ENCODE peak calls at places on chromosomes 12 and 14, in five cellular contexts. One of them, this sample, is unnamed.

GRCh38 chr12:124919646-124920352 is 5.3 kb upstream of the UBC start:
- DNase-seq in GM13977: no peak
- DNase-seq in A549: no peak
- DNase-seq in Peyer's patch: peak
- DNase-seq in endothelial cell: no peak
- DNase-seq in this sample: peak

GRCh38 chr12:105961821-105962671 is 176.7 kb downstream of the NUAK1 start:
- DNase-seq in GM13977: no peak
- DNase-seq in A549: no peak
- DNase-seq in Peyer's patch: no peak
- DNase-seq in endothelial cell: no peak
- DNase-seq in this sample: no peak

GRCh38 chr12:25876383-25877045 is 82.0 kb upstream of the RASSF8 start:
- DNase-seq in GM13977: no peak
- DNase-seq in A549: no peak
- DNase-seq in Peyer's patch: no peak
- DNase-seq in endothelial cell: no peak
- DNase-seq in this sample: no peak

GRCh38 chr12:116389990-116390655 is 112.6 kb upstream of the MED13L start:
- DNase-seq in GM13977: no peak
- DNase-seq in A549: peak
- DNase-seq in Peyer's patch: no peak
- DNase-seq in endothelial cell: no peak
- DNase-seq in this sample: no peak

GRCh38 chr14:70692210-70692609 is 50.5 kb downstream of the TTC9 start:
- DNase-seq in GM13977: no peak
- DNase-seq in A549: no peak
- DNase-seq in Peyer's patch: peak
- DNase-seq in endothelial cell: no peak
- DNase-seq in this sample: no peak

GRCh38 chr14:60220917-60221316 is 28.1 kb upstream of the PPM1A start:
- DNase-seq in GM13977: no peak
- DNase-seq in A549: no peak
- DNase-seq in Peyer's patch: no peak
- DNase-seq in endothelial cell: no peak
- DNase-seq in this sample: no peak

GRCh38 chr12:130192667-130193345 is 30.5 kb downstream of the FZD10 start:
- DNase-seq in GM13977: no peak
- DNase-seq in A549: no peak
- DNase-seq in Peyer's patch: no peak
- DNase-seq in endothelial cell: no peak
- DNase-seq in this sample: no peak

GRCh38 chr14:95741051-95741490 is 27.1 kb upstream of the TCL1A start:
- DNase-seq in GM13977: no peak
- DNase-seq in A549: no peak
- DNase-seq in Peyer's patch: no peak
- DNase-seq in endothelial cell: no peak
- DNase-seq in this sample: no peak

GRCh38 chr12:46071769-46072624 is 81.6 kb upstream of the SCAF11 start:
- DNase-seq in GM13977: peak
- DNase-seq in A549: peak
- DNase-seq in Peyer's patch: peak
- DNase-seq in endothelial cell: peak
- DNase-seq in this sample: peak

GRCh38 chr12:124637586-124637985 is 70.2 kb upstream of the NCOR2 start:
- DNase-seq in GM13977: no peak
- DNase-seq in A549: no peak
- DNase-seq in Peyer's patch: peak
- DNase-seq in endothelial cell: no peak
- DNase-seq in this sample: no peak

GRCh38 chr14:79363291-79363690 is 848.0 kb downstream of the DIO2 start:
- DNase-seq in GM13977: no peak
- DNase-seq in A549: no peak
- DNase-seq in Peyer's patch: no peak
- DNase-seq in endothelial cell: no peak
- DNase-seq in this sample: no peak
- TF ChIP-seq CTCF in GM13977: no peak
- TF ChIP-seq CTCF in A549: no peak
- TF ChIP-seq CTCF in Peyer's patch: no peak
- TF ChIP-seq CTCF in endothelial cell: no peak
- TF ChIP-seq CTCF in this sample: no peak

DNA sequence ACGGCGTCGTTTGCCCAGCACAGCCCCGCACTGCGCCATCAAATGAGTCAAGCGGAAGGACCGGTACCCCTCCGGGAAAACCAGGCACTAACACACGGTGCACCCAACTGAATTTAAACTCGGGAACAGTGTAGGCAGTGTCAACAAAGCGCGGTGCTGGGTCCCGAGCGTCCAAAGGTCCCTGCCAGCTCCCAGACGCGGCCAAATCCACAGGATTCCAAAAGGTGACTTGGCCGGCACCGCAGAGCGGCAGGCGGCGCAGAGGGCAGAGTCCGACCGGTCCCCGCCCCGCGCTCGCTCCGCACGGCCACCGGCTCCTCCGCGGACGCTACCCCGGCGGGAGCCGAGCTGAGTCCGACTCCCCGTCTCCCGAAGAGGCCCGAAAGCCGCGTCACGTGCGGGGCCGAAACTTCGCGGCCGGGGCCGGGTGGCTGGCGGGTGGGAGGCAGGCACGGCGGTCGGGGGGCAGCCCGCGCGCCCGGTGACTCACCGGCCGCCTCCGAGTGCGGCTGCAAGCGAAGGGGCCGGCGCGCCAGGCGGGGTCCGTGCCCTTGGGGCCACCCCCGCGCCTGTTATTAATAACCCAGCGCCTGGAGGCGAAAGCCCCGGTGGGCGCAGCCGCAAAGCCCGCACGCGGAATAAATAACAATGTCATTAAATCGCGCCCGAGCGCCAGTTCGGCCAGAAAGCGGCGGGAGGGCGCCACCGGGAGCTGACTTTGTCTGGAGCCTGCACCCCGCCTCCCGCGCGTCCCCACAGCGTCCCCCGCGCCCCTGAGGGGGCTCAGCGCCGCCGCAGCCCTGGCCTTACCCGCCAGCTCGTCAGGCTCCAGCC is 823 bp downstream of the DENND5B start:
- DNase-seq in GM13977: peak
- DNase-seq in A549: peak
- DNase-seq in Peyer's patch: peak
- DNase-seq in endothelial cell: peak
- DNase-seq in this sample: peak
- TF ChIP-seq CTCF in GM13977: no peak
- TF ChIP-seq CTCF in A549: peak
- TF ChIP-seq CTCF in Peyer's patch: no peak
- TF ChIP-seq CTCF in endothelial cell: no peak
- TF ChIP-seq CTCF in this sample: no peak

DNA sequence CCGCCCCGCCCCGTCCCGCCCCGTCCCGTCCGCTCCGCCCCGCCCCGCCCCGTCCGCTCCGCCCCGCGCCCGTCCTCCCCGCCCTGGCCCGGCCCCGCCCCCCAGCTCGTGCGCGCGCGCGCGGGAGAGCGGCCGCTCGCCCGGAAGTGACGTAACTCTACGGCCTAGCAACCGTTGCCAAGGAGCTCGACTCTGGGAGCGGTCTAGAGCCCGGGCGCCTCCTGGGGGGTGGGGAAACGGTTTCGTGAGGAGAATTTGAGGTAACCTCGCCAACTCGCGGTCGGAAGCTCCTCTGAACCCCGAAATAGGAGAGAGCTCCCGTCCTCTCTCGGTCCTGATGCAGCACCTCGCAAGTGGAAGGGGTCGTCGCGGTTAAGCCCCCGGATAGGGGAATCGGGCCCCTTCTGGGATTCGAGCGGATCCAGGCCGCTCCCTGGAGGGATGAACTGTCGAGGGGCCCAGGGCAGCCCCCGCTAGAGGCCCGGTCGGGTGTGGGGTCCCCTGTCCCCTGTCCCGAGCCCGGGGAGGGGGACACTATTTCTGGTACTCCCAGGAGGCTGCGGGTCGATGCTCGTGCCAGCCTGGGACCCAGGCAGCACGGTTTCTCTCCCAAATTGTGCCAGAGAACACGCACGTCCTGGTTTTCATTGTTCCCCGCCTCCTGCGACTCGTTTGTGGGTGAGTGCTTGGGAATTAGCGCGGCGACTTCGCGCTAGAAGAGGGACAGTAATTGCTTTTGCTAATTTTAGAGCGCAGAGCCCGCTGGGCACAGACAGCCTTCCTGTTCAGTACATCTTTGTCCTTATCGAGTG is at the start of gene IFT81:
- DNase-seq in GM13977: peak
- DNase-seq in A549: peak
- DNase-seq in Peyer's patch: peak
- DNase-seq in endothelial cell: peak
- DNase-seq in this sample: peak
- TF ChIP-seq CTCF in GM13977: no peak
- TF ChIP-seq CTCF in A549: no peak
- TF ChIP-seq CTCF in Peyer's patch: no peak
- TF ChIP-seq CTCF in endothelial cell: no peak
- TF ChIP-seq CTCF in this sample: no peak

DNA sequence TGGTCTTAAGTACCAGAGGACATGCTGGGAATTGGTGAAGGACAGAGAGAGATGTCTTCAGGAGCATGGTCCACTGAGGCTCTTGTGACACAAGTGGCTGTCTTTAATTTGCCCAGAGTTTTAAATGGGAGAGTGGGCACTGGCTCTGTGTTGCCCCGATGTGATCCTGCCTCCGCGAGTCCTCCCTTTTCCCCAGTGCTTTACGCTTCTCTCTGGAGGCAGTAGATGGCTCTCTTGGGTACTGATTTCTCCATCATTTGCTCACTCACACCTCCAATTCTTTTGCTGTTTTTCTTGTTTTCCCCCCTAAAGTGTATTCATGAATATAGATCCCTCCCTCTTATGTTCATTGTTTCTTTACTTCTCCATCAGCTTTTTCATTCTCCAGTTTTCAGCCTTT is 74.3 kb downstream of the EMP1 start:
- DNase-seq in GM13977: no peak
- DNase-seq in A549: no peak
- DNase-seq in Peyer's patch: no peak
- DNase-seq in endothelial cell: no peak
- DNase-seq in this sample: no peak
- TF ChIP-seq CTCF in GM13977: no peak
- TF ChIP-seq CTCF in A549: peak
- TF ChIP-seq CTCF in Peyer's patch: no peak
- TF ChIP-seq CTCF in endothelial cell: no peak
- TF ChIP-seq CTCF in this sample: no peak

GRCh38 chr12:77323778-77324415 is 258.5 kb upstream of the E2F7 start:
- DNase-seq in GM13977: peak
- DNase-seq in A549: no peak
- DNase-seq in Peyer's patch: no peak
- DNase-seq in endothelial cell: no peak
- DNase-seq in this sample: no peak

GRCh38 chr12:77328326-77328725 is 263.0 kb upstream of the E2F7 start:
- DNase-seq in GM13977: no peak
- DNase-seq in A549: no peak
- DNase-seq in Peyer's patch: no peak
- DNase-seq in endothelial cell: no peak
- DNase-seq in this sample: no peak

GRCh38 chr12:77324416-77324762 is 259.0 kb upstream of the E2F7 start:
- DNase-seq in GM13977: peak
- DNase-seq in A549: no peak
- DNase-seq in Peyer's patch: no peak
- DNase-seq in endothelial cell: no peak
- DNase-seq in this sample: no peak

GRCh38 chr12:77325505-77325904 is 260.1 kb upstream of the E2F7 start:
- DNase-seq in GM13977: no peak
- DNase-seq in A549: no peak
- DNase-seq in Peyer's patch: no peak
- DNase-seq in endothelial cell: peak
- DNase-seq in this sample: no peak

DNA sequence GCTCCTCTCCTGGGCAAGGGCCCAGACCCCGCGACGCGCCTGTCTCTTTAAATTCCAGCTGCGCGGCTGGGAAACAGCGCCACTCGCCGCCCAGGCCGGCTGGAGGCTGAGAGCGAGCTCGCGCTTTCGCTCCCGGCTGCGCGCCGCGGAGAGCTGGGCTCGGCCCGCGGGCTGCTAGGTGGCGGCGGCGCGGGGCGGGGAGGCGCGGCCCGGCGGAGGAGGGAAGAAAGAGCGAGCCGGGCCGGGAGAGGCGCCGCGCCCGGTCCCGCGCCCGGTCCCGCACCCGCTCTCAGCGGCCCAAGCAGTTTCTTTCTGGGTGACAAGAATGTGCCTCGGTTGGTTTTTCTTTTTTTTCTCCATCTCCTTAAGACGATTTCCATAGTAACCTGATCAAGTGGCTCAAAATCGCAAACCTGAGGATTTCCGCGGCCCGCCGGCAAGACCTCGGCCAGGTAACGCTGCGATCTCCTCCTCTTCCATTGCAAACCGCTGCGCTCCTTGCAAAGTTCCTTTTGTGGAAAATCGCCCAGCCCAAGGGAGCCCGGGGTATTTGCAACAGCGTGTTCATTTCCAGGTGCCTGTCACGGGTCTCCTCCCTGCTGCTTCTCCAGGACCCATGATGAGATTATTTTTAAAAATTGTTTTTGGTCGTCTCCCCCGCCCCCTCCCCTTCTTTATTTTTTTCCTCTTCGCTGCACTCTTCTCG is 259.5 kb upstream of the E2F7 start:
- DNase-seq in GM13977: peak
- DNase-seq in A549: peak
- DNase-seq in Peyer's patch: peak
- DNase-seq in endothelial cell: peak
- DNase-seq in this sample: no peak
- TF ChIP-seq CTCF in GM13977: peak
- TF ChIP-seq CTCF in A549: peak
- TF ChIP-seq CTCF in Peyer's patch: peak
- TF ChIP-seq CTCF in endothelial cell: no peak
- TF ChIP-seq CTCF in this sample: no peak

GRCh38 chr14:59086241-59086899 is 102.1 kb upstream of the DAAM1 start:
- DNase-seq in GM13977: no peak
- DNase-seq in A549: no peak
- DNase-seq in Peyer's patch: no peak
- DNase-seq in endothelial cell: no peak
- DNase-seq in this sample: no peak
- TF ChIP-seq CTCF in GM13977: no peak
- TF ChIP-seq CTCF in A549: no peak
- TF ChIP-seq CTCF in Peyer's patch: no peak
- TF ChIP-seq CTCF in endothelial cell: no peak
- TF ChIP-seq CTCF in this sample: no peak

GRCh38 chr14:50714452-50715073 is 46.5 kb upstream of the SAV1 start:
- DNase-seq in GM13977: peak
- DNase-seq in A549: no peak
- DNase-seq in Peyer's patch: no peak
- DNase-seq in endothelial cell: peak
- DNase-seq in this sample: peak
- TF ChIP-seq CTCF in GM13977: peak
- TF ChIP-seq CTCF in A549: peak
- TF ChIP-seq CTCF in Peyer's patch: peak
- TF ChIP-seq CTCF in endothelial cell: peak
- TF ChIP-seq CTCF in this sample: peak